ENCODE peak calls at places on chromosomes 11 and 22, in six cellular contexts. Z, O, N, M, X and P are unnamed samples.

GRCh38 chr22:22245935-22246525 is 1.4 kb downstream of the VPREB1 start:
- DNase-seq in M (no peak), O (no peak), X (no peak), Z (no peak), N (no peak), P (no peak)

GRCh38 chr11:29051935-29052334 is 943.7 kb downstream of the METTL15 start:
- DNase-seq in N (no peak), Z (no peak), O (no peak), X (no peak), M (no peak), P (no peak)

GRCh38 chr22:50262460-50262911 is 1.0 kb upstream of the MAPK12 start:
- DNase-seq in O (no peak), X (peak), N (no peak), Z (no peak), M (no peak), P (no peak)

GRCh38 chr22:23678133-23678532 is 12.7 kb upstream of the RGL4 start:
- DNase-seq in N (no peak), X (no peak), O (peak), Z (no peak), M (no peak), P (no peak)

GRCh38 chr22:41768420-41768819 is 32.1 kb upstream of the CCDC134 start:
- DNase-seq in O (no peak), X (peak), M (no peak), Z (no peak), N (no peak), P (no peak)

GRCh38 chr22:27245056-27245455 is 556.5 kb downstream of the MN1 start:
- DNase-seq in O (no peak), Z (no peak), M (no peak), X (no peak), N (no peak), P (no peak)

GRCh38 chr22:48336339-48337060 is 1491.2 kb downstream of the BRD1 start:
- DNase-seq in O (no peak), X (no peak), M (no peak), N (no peak), Z (no peak), P (no peak)

GRCh38 chr11:58061813-58062212 is 31.1 kb downstream of the OR6Q1 start:
- DNase-seq in X (no peak), N (no peak), O (no peak), M (no peak), Z (no peak), P (no peak)

GRCh38 chr11:120344302-120345004 is 8.2 kb downstream of the ARHGEF12 start:
- DNase-seq in X (peak), O (no peak), N (no peak), M (no peak), Z (no peak), P (no peak)

GRCh38 chr11:84819128-84819527 is 808.0 kb downstream of the DLG2 start:
- DNase-seq in X (no peak), Z (no peak), O (no peak), M (no peak), N (no peak), P (no peak)

GRCh38 chr11:35553831-35554230 is 28.4 kb upstream of the PAMR1 start:
- DNase-seq in O (no peak), Z (no peak), N (no peak), M (no peak), X (peak), P (no peak)

GRCh38 chr11:64935634-64936081 is at the start of gene GPHA2:
- DNase-seq in Z (no peak), N (peak), O (peak), X (no peak), M (peak), P (peak)

GRCh38 chr11:62796281-62796680 is 4.5 kb upstream of the TMEM223 start:
- DNase-seq in O (peak), M (no peak), X (no peak), Z (no peak), N (no peak), P (no peak)

GRCh38 chr22:20747223-20747622 is 26.7 kb upstream of the SERPIND1 start:
- DNase-seq in O (no peak), M (no peak), N (no peak), Z (no peak), X (no peak), P (no peak)

GRCh38 chr11:48047616-48048015 is 67.3 kb downstream of the PTPRJ start:
- DNase-seq in M (no peak), O (no peak), Z (no peak), X (peak), N (no peak), P (no peak)

GRCh38 chr11:78784321-78785061 is 209.8 kb upstream of the NARS2 start:
- DNase-seq in Z (no peak), O (no peak), X (no peak), N (no peak), M (no peak), P (no peak)

GRCh38 chr11:108498816-108499408 is 728 bp upstream of the POGLUT3 start:
- DNase-seq in X (no peak), M (no peak), Z (peak), O (peak), N (peak), P (no peak)

GRCh38 chr11:64250875-64251721 is at the start of gene PLCB3:
- DNase-seq in M (peak), N (no peak), X (no peak), Z (peak), O (peak), P (peak)

GRCh38 chr11:41206388-41206787 is 253.1 kb downstream of the LRRC4C start:
- DNase-seq in O (peak), Z (no peak), X (no peak), N (no peak), M (no peak), P (no peak)

GRCh38 chr11:119202554-119202953 is 3.6 kb upstream of the CBL start:
- DNase-seq in O (no peak), N (no peak), M (no peak), X (no peak), Z (no peak), P (no peak)

GRCh38 chr11:131246156-131246555 is 124.3 kb upstream of the NTM start:
- DNase-seq in X (no peak), Z (no peak), N (no peak), M (no peak), O (peak), P (no peak)

DNA sequence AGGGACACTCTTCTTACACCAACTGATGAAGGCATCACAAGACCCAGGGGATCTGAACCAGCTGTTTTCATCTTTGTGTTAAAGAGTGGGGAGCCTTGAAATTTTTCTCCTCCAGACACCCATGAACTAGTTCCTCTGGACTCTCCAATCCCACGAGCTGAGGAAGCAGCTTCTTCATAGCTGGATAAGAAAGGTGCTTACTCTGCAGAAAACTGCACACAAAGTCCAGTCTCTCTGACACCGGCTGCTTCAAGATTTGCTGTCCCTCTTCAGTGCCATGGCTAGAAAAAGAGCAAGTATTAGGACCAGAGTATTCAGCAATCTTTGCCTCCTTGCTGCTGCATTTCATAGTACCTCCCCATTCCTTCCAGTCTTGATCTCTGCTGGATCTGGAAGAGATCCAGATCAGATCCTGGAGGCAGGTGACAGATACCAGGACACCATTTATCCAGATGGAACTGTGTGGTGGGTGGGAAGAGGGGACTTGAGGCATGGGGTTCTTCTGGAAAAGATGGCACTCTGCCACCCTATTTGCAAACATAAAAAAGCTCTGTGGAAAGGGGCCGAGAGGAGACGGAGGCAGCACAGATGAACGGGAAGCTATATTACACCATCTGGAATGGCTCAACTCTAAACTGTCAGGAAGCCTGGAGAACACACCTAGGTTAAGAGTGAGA is 25.5 kb downstream of the IL18BP start:
- DNase-seq in N (no peak), X (no peak), O (no peak), Z (no peak), M (no peak), P (no peak)
- TF ChIP-seq CTCF in N (no peak), X (no peak), O (no peak), Z (no peak), M (no peak), P (no peak)

GRCh38 chr11:102451693-102452460 is 688 bp downstream of the TMEM123 start:
- DNase-seq in M (peak), Z (peak), N (peak), O (peak), X (peak), P (peak)
- TF ChIP-seq CTCF in M (no peak), Z (no peak), N (peak), O (no peak), X (peak), P (no peak)

GRCh38 chr11:129278586-129279319 is 86.6 kb upstream of the ARHGAP32 start:
- DNase-seq in N (no peak), M (peak), Z (peak), X (no peak), O (peak), P (peak)
- TF ChIP-seq CTCF in N (no peak), M (no peak), Z (no peak), X (no peak), O (no peak), P (no peak)

GRCh38 chr11:133157180-133157579 is 375.1 kb downstream of the OPCML start:
- DNase-seq in M (peak), Z (no peak), N (no peak), O (peak), X (no peak), P (peak)
- TF ChIP-seq CTCF in M (no peak), Z (no peak), N (no peak), O (peak), X (no peak), P (no peak)

GRCh38 chr11:66418168-66418985 is 2.5 kb upstream of the NPAS4 start:
- DNase-seq in M (peak), O (peak), N (peak), Z (peak), X (peak), P (peak)
- TF ChIP-seq CTCF in M (peak), O (peak), N (peak), Z (peak), X (peak), P (no peak)